ENCODE peak calls at places on chromosomes 5 and 9, in nine cellular contexts. R is lower leg skin, E is HCT116, H is stomach, Z is A549, D is heart left ventricle, U is AG10803, Y is fibroblast of lung, B is AG04449. O is an unnamed sample.

GRCh38 chr5:138276402-138277054 is 2.1 kb upstream of the GFRA3 start:
- DNase-seq in Y (no peak), E (no peak), R (no peak), U (no peak), H (no peak), D (no peak), B (no peak), Z (peak), O (no peak)

GRCh38 chr5:132813599-132814440 is 718 bp downstream of the SOWAHA start:
- DNase-seq in Z (peak), R (no peak), H (peak), U (no peak), E (no peak), D (no peak), B (no peak), Y (peak), O (peak)

GRCh38 chr9:6184749-6185645 is 30.6 kb upstream of the IL33 start:
- DNase-seq in B (no peak), E (no peak), Y (peak), H (peak), R (no peak), Z (no peak), D (peak), U (peak), O (no peak)

GRCh38 chr9:100088202-100088601 is 10.6 kb downstream of the ERP44 start:
- DNase-seq in R (no peak), E (no peak), Z (no peak), D (no peak), Y (no peak), H (no peak), B (no peak), U (no peak), O (no peak)

GRCh38 chr9:125544474-125544873 is 162.5 kb downstream of the MAPKAP1 start:
- DNase-seq in Y (no peak), E (no peak), B (no peak), Z (no peak), R (no peak), H (no peak), D (no peak), U (no peak), O (no peak)

GRCh38 chr5:162190-162564 is 29.1 kb upstream of the LRRC14B start:
- DNase-seq in H (no peak), Z (no peak), R (no peak), B (no peak), E (no peak), Y (no peak), U (no peak), D (no peak), O (no peak)

GRCh38 chr9:113649054-113649453 is 185.5 kb downstream of the RGS3 start:
- DNase-seq in Y (peak), B (no peak), D (peak), Z (no peak), R (no peak), U (peak), H (no peak), E (no peak), O (no peak)

GRCh38 chr5:80967500-80968181 is 7.5 kb downstream of the RASGRF2 start:
- DNase-seq in B (peak), U (peak), Z (peak), Y (peak), D (no peak), E (no peak), R (peak), H (no peak), O (no peak)

GRCh38 chr5:77643654-77644404 is 5.3 kb upstream of the OTP start:
- DNase-seq in R (no peak), Y (no peak), E (no peak), H (no peak), B (no peak), U (no peak), D (no peak), Z (no peak), O (no peak)

GRCh38 chr5:159286420-159287035 is 23.4 kb downstream of the UBLCP1 start:
- DNase-seq in U (peak), Y (peak), Z (peak), D (no peak), B (no peak), R (no peak), E (no peak), H (no peak), O (no peak)

GRCh38 chr5:127076730-127077129 is 3.4 kb upstream of the C5orf63 start:
- DNase-seq in U (peak), Z (no peak), B (no peak), H (no peak), E (no peak), D (peak), Y (peak), R (no peak), O (no peak)

GRCh38 chr9:15080401-15080800 is 170.2 kb upstream of the FREM1 start:
- DNase-seq in R (no peak), D (no peak), U (no peak), B (no peak), H (no peak), E (no peak), Z (no peak), Y (no peak), O (no peak)

GRCh38 chr5:131281133-131281867 is 17.4 kb downstream of the CDC42SE2 start:
- DNase-seq in B (no peak), Z (no peak), U (no peak), H (no peak), R (no peak), Y (peak), D (no peak), E (no peak), O (no peak)

GRCh38 chr9:112380102-112380581 is at the start of gene HSDL2:
- DNase-seq in U (peak), B (no peak), D (no peak), Z (no peak), H (peak), R (no peak), E (no peak), Y (peak), O (no peak)

GRCh38 chr9:126613656-126614055 is at the start of gene LMX1B:
- DNase-seq in Z (peak), D (peak), H (no peak), E (peak), Y (peak), B (no peak), R (no peak), U (peak), O (no peak)

GRCh38 chr9:130498298-130498917 is 53.6 kb downstream of the ASS1 start:
- DNase-seq in U (peak), B (no peak), Y (no peak), H (no peak), R (no peak), E (no peak), Z (no peak), D (no peak), O (no peak)

GRCh38 chr9:96230002-96230401 is 72.0 kb downstream of the HSD17B3 start:
- DNase-seq in R (no peak), U (no peak), B (no peak), D (no peak), H (no peak), Z (no peak), Y (no peak), E (no peak), O (no peak)
- TF ChIP-seq CTCF in R (no peak), U (no peak), B (no peak), D (no peak), H (no peak), Z (no peak), Y (peak), E (no peak), O (no peak)

GRCh38 chr5:154648229-154648628 is 106.9 kb upstream of the LARP1 start:
- DNase-seq in R (no peak), U (no peak), D (no peak), E (no peak), Z (no peak), Y (no peak), B (no peak), H (no peak), O (no peak)

GRCh38 chr5:154646841-154647759 is 108.1 kb upstream of the LARP1 start:
- DNase-seq in D (peak), U (peak), R (no peak), E (no peak), Y (peak), H (peak), Z (no peak), B (no peak), O (no peak)

GRCh38 chr5:154647760-154648143 is 107.4 kb upstream of the LARP1 start:
- DNase-seq in R (no peak), B (no peak), H (no peak), E (no peak), U (no peak), D (no peak), Y (no peak), Z (no peak), O (no peak)

GRCh38 chr5:154644745-154645411 is 110.3 kb upstream of the LARP1 start:
- DNase-seq in H (no peak), D (no peak), B (no peak), Y (no peak), E (no peak), U (no peak), Z (no peak), R (no peak), O (no peak)

DNA sequence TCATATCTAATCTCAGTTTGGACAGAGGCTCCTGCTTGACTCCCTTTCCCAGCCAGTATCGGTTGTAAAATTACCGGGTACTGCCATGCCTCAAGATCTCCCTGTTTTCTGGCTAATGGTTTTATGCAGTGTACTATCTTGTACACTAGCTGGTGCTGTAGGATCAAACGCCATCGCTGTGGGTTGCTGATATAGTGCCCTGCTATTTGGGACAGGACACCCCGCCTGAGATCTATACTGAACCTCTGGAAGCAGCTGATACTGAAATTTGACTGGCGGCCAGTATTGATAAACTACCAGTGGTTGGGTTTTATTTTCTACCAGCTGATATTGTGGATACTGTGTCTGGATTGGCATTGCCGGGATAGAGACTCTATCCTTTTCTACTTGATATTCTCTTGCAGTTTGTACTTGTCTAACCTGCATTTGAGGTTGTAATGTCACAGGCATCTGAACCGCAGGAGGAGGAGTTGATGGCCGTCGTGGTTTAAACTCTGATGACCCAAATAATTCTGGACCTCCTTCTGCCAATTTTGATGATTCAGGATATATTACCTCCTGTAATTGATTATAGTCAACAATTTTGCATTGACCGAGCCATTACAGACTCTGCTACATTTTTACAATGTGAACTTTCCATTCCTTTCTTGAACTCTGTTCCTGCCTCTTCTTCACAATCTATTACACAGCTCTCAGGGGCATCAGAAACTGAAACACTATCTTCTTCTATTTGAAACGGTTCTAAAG is 112.5 kb upstream of the LARP1 start:
- DNase-seq in Y (no peak), E (peak), B (no peak), R (no peak), H (no peak), Z (peak), D (no peak), U (no peak), O (no peak)
- TF ChIP-seq CTCF in Y (peak), E (peak), B (peak), R (no peak), H (no peak), Z (peak), D (peak), U (peak), O (no peak)

DNA sequence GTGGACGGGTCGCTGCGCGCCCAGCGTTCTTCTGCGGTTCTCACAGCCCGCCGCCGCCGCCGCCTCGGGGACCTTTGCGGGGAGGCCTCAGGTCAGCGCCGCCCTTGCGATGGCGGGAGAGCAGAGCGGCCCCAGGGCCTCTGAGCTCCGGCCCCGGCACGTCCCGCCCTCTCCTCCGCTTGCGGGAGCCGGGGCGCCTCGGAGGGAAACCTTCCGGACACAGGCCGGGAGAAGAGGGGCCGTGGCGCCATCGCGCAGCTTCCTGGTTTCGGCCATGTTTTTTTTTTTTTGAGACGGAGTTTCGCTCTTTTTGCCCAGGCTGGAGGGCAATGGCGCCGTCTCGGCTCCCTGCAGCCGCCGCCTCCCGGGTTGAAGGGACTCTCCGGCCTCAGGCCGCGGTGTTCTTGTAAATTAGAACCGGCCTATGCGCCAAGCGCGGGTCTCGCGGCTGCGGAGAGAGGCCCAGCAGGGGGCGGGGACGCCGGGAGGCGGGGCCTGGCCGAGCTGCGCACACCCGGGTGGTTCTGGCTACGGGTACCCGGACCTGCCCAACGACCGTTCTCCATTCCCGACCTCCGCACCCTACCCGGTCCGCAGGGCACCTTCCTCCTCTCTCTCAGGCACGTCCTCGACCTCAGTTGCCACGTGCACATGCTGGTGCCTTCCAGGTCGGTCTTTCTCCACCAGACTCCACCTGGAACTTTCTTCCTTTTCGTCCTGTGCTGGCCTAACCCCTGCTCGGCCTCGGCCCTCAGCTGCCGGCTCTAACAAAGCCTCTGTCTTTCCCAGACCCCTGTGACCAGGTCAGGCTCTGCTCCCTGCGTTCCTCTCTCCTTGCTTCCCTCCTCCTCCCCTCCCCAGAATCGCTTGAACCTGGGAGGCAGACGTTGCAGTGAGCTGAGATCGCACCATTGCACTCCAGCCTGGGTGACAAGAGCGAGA is 28.8 kb upstream of the MGAT1 start:
- DNase-seq in H (peak), B (no peak), Z (peak), D (peak), E (peak), R (peak), Y (peak), U (peak), O (peak)
- TF ChIP-seq CTCF in H (no peak), B (peak), Z (no peak), D (no peak), E (no peak), R (no peak), Y (no peak), U (no peak), O (no peak)

GRCh38 chr5:140259509-140259908 is 43.4 kb downstream of the PFDN1 start:
- DNase-seq in R (no peak), E (peak), U (no peak), Y (no peak), Z (no peak), H (no peak), D (no peak), B (no peak), O (no peak)

GRCh38 chr5:140262839-140263238 is 40.1 kb downstream of the PFDN1 start:
- DNase-seq in Z (no peak), U (no peak), D (no peak), H (no peak), E (no peak), R (no peak), Y (no peak), B (no peak), O (no peak)

GRCh38 chr5:140262221-140262620 is 40.7 kb downstream of the PFDN1 start:
- DNase-seq in Z (no peak), Y (no peak), B (no peak), R (no peak), H (no peak), D (no peak), U (no peak), E (no peak), O (no peak)

GRCh38 chr5:140260089-140260656 is 42.7 kb downstream of the PFDN1 start:
- DNase-seq in D (no peak), Z (no peak), R (no peak), Y (no peak), E (no peak), B (no peak), H (no peak), U (no peak), O (no peak)

DNA sequence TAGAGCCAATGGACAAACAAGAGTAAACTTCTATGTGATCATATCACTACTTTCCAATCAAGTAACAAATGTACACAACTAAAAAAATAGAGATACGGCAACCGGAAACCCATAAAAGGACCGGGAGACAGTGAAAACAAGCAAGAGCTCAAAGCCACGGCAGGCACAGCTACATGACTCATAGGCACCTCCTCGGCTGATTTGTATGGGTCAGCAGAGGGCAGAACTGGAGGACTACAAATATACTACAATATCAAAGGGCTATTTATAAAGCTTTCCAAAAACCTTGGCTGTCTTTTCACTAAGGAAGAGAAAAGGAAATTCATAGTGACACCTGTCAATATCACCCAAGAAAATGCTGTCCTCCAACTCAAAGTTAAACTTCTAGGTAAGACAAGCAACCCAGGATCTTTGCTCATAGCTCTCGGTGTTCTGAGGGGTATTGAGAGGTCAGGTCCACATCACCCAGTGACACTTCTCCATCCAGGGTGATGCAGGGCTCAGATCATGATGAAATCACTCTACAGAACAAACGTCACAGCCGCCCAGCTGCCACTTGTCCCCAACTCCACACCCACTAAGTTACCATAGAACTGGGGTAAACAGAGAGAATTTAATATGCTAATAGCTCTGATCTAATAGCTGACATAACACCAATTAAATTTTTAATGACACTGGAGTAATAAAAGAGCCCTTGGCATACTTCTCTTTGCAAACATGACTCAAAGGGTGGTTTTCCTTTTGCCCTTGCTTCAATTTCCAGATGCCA is 41.3 kb downstream of the PFDN1 start:
- DNase-seq in R (peak), D (peak), Y (peak), U (peak), E (peak), Z (peak), H (peak), B (peak), O (no peak)
- TF ChIP-seq CTCF in R (no peak), D (peak), Y (no peak), U (peak), E (peak), Z (no peak), H (no peak), B (no peak), O (no peak)

GRCh38 chr5:98769256-98770157 is 4.0 kb upstream of the RGMB start:
- DNase-seq in D (peak), U (peak), Z (peak), R (no peak), H (peak), E (no peak), B (peak), Y (peak), O (no peak)
- TF ChIP-seq CTCF in D (no peak), U (peak), Z (peak), R (no peak), H (no peak), E (no peak), B (peak), Y (peak), O (peak)

O was measured in mesothelial cell of epicardium.